ENCODE peak calls at places on chromosomes 16 and 17, in nine cellular contexts. Y is small intestine; W is NCI-H345; U is RCC 7860; G is NCI-H1436; L is glutamatergic neuron; B is RWPE1; S is activated naive CD8-positive, alpha-beta T cell treated with anti-CD3 and anti-CD28 coated beads for 36 hours; Q is T-helper 1 cell. X is an unnamed sample.

GRCh38 chr16:50335198-50335958 is 33.4 kb downstream of the BRD7 start:
- DNase-seq in Y (no peak), W (no peak), U (no peak), G (no peak), L (no peak), B (no peak), S (no peak), Q (no peak), X (no peak)

GRCh38 chr16:87945351-87946042 is 5.7 kb upstream of the BANP start:
- DNase-seq in Y (peak; percentile 63), W (peak; percentile 91), U (no peak), G (peak; percentile 93), L (peak; percentile 56), B (peak; percentile 79), S (peak; percentile 48), Q (no peak), X (peak; percentile 80)

GRCh38 chr17:2398655-2399571 is 1.9 kb downstream of the MNT start:
- DNase-seq in Y (peak; percentile 78), W (peak; percentile 72), U (peak; percentile 70), G (peak; percentile 76), L (no peak), B (peak; percentile 62), S (peak; percentile 67), Q (peak; percentile 41), X (peak; percentile 85)

GRCh38 chr17:55053855-55054254 is 85.3 kb downstream of the STXBP4 start:
- DNase-seq in Y (no peak), W (no peak), U (no peak), G (no peak), L (no peak), B (peak; percentile 2), S (no peak), Q (no peak), X (peak; percentile 36)

GRCh38 chr16:81175325-81175891 is 63.1 kb upstream of the BCO1 start:
- DNase-seq in Y (no peak), W (no peak), U (peak; percentile 32), G (no peak), L (no peak), B (peak; percentile 36), S (no peak), Q (no peak), X (no peak)

GRCh38 chr16:66441586-66442375 is 14.7 kb downstream of the BEAN1 start:
- DNase-seq in Y (no peak), W (no peak), U (no peak), G (no peak), L (no peak), B (no peak), S (no peak), Q (no peak), X (no peak)

GRCh38 chr16:57751539-57752202 is 16.1 kb downstream of the KATNB1 start:
- DNase-seq in Y (no peak), W (no peak), U (no peak), G (no peak), L (no peak), B (no peak), S (no peak), Q (no peak), X (no peak)

GRCh38 chr16:31413943-31414342 is 14.2 kb downstream of the COX6A2 start:
- DNase-seq in Y (no peak), W (no peak), U (no peak), G (no peak), L (no peak), B (no peak), S (no peak), Q (no peak), X (no peak)

GRCh38 chr16:58494981-58495860 is 4.7 kb upstream of the NDRG4 start:
- DNase-seq in Y (peak; percentile 47), W (peak; percentile 85), U (peak; percentile 94), G (peak; percentile 95), L (peak; percentile 87), B (peak; percentile 89), S (peak; percentile 83), Q (peak; percentile 56), X (peak; percentile 99)

GRCh38 chr17:75679706-75680201 is 12.6 kb downstream of the SAP30BP start:
- DNase-seq in Y (peak; percentile 82), W (no peak), U (no peak), G (no peak), L (no peak), B (peak; percentile 49), S (no peak), Q (no peak), X (peak; percentile 41)

GRCh38 chr17:9228408-9229159 is 207.3 kb downstream of the NTN1 start:
- DNase-seq in Y (no peak), W (no peak), U (no peak), G (no peak), L (no peak), B (peak; percentile 26), S (no peak), Q (no peak), X (no peak)

GRCh38 chr17:61450641-61451537 is 1.3 kb upstream of the TBX4 start:
- DNase-seq in Y (no peak), W (no peak), U (no peak), G (no peak), L (no peak), B (no peak), S (no peak), Q (no peak), X (no peak)

GRCh38 chr16:66913081-66913480 is 5.6 kb downstream of the CDH16 start:
- DNase-seq in Y (no peak), W (no peak), U (no peak), G (no peak), L (no peak), B (no peak), S (no peak), Q (no peak), X (no peak)

GRCh38 chr17:38893113-38893512 is 23.3 kb downstream of the LASP1 start:
- DNase-seq in Y (no peak), W (no peak), U (no peak), G (no peak), L (no peak), B (no peak), S (no peak), Q (no peak), X (no peak)

GRCh38 chr17:75439287-75439686 is 17.1 kb upstream of the TMEM94 start:
- DNase-seq in Y (no peak), W (no peak), U (no peak), G (no peak), L (no peak), B (no peak), S (no peak), Q (no peak), X (no peak)

GRCh38 chr16:72962347-72962746 is 85.6 kb downstream of the ZFHX3 start:
- DNase-seq in Y (no peak), W (no peak), U (no peak), G (no peak), L (no peak), B (no peak), S (no peak), Q (no peak), X (no peak)

GRCh38 chr16:56401482-56401881 is 23.9 kb downstream of the AMFR start:
- DNase-seq in Y (peak; percentile 67), W (peak; percentile 81), U (no peak), G (no peak), L (peak; percentile 41), B (no peak), S (no peak), Q (no peak), X (peak; percentile 36)

GRCh38 chr17:17376362-17376761 is 73.2 kb downstream of the NT5M start:
- DNase-seq in Y (no peak), W (no peak), U (no peak), G (no peak), L (no peak), B (no peak), S (no peak), Q (no peak), X (no peak)

GRCh38 chr17:76566613-76566943 is 19.1 kb downstream of the ST6GALNAC2 start:
- DNase-seq in Y (no peak), W (no peak), U (no peak), G (no peak), L (no peak), B (no peak), S (no peak), Q (no peak), X (no peak)

GRCh38 chr16:17362191-17362590 is 108.6 kb downstream of the XYLT1 start:
- DNase-seq in Y (no peak), W (peak; percentile 83), U (no peak), G (peak; percentile 39), L (no peak), B (no peak), S (no peak), Q (no peak), X (no peak)

GRCh38 chr17:38379448-38379847 is 27.8 kb downstream of the SOCS7 start:
- DNase-seq in Y (no peak), W (no peak), U (no peak), G (no peak), L (no peak), B (no peak), S (no peak), Q (no peak), X (no peak)

GRCh38 chr16:30750876-30751465 is 2.7 kb downstream of the PHKG2 start:
- DNase-seq in Y (no peak), W (no peak), U (no peak), G (no peak), L (no peak), B (no peak), S (no peak), Q (no peak), X (no peak)

GRCh38 chr17:81329279-81329926 is 34.3 kb upstream of the SLC38A10 start:
- DNase-seq in Y (peak; percentile 95), W (no peak), U (peak; percentile 82), G (no peak), L (peak; percentile 84), B (peak; percentile 98), S (no peak), Q (no peak), X (peak; percentile 90)

GRCh38 chr17:63439682-63440081 is 6.4 kb downstream of the CYB561 start:
- DNase-seq in Y (peak; percentile 37), W (no peak), U (no peak), G (no peak), L (no peak), B (no peak), S (no peak), Q (no peak), X (no peak)

GRCh38 chr17:64632193-64632592 is 29.9 kb downstream of the SMURF2 start:
- DNase-seq in Y (no peak), W (no peak), U (peak; percentile 62), G (no peak), L (no peak), B (no peak), S (no peak), Q (no peak), X (peak; percentile 88)